ENCODE peak calls at places on chromosome 4, in six cellular contexts. R is globus pallidus; D is stimulated activated CD4-positive, alpha-beta T cell treated with anti-CD3 and anti-CD28 coated beads, Interleukin-15, amount 100 ng/mL, for 1 hour; J is fibroblast of lung; O is mesenchymal stem cell; Z is hypothalamus. T is an unnamed sample.

GRCh38 chr4:14111730-14112171 is 484.2 kb upstream of the BOD1L1 start:
- DNase-seq in R (no peak), D (no peak), J (peak), O (no peak), Z (no peak), T (no peak)

GRCh38 chr4:1462009-1462767 is 55.9 kb upstream of the NKX1-1 start:
- DNase-seq in R (no peak), D (no peak), J (no peak), O (no peak), Z (no peak), T (no peak)

GRCh38 chr4:60682901-60683300 is 517.2 kb upstream of the ADGRL3 start:
- DNase-seq in R (no peak), D (no peak), J (peak), O (no peak), Z (no peak), T (no peak)

GRCh38 chr4:8305851-8306361 is 36.4 kb downstream of the HTRA3 start:
- DNase-seq in R (no peak), D (no peak), J (no peak), O (no peak), Z (no peak), T (no peak)

GRCh38 chr4:31518796-31519250 is 798.7 kb downstream of the PCDH7 start:
- DNase-seq in R (no peak), D (no peak), J (peak), O (peak), Z (no peak), T (no peak)

GRCh38 chr4:87882861-87883260 is 50.1 kb downstream of the MEPE start:
- DNase-seq in R (no peak), D (no peak), J (no peak), O (no peak), Z (no peak), T (no peak)

GRCh38 chr4:40254961-40255721 is 58.3 kb downstream of the RHOH start:
- DNase-seq in R (peak), D (no peak), J (peak), O (peak), Z (no peak), T (no peak)

GRCh38 chr4:10461091-10461849 is 4.0 kb upstream of the ZNF518B start:
- DNase-seq in R (peak), D (peak), J (peak), O (peak), Z (peak), T (no peak)

GRCh38 chr4:56979674-56980073 is 978 bp downstream of the POLR2B start:
- DNase-seq in R (no peak), D (peak), J (no peak), O (peak), Z (no peak), T (no peak)

GRCh38 chr4:115850799-115851509 is 737.5 kb upstream of the NDST4 start:
- DNase-seq in R (no peak), D (no peak), J (no peak), O (no peak), Z (no peak), T (no peak)

GRCh38 chr4:156933633-156934258 is 37.9 kb downstream of the PDGFC start:
- DNase-seq in R (no peak), D (no peak), J (peak), O (peak), Z (no peak), T (no peak)

GRCh38 chr4:15756361-15756861 is 21.7 kb upstream of the CD38 start:
- DNase-seq in R (no peak), D (peak), J (peak), O (peak), Z (no peak), T (no peak)

GRCh38 chr4:5052424-5052702 is 1.1 kb downstream of the STK32B start:
- DNase-seq in R (no peak), D (no peak), J (no peak), O (no peak), Z (no peak), T (no peak)

GRCh38 chr4:29853843-29854242 is 866.3 kb upstream of the PCDH7 start:
- DNase-seq in R (no peak), D (no peak), J (no peak), O (no peak), Z (no peak), T (no peak)

GRCh38 chr4:128387600-128388351 is 100.2 kb upstream of the PGRMC2 start:
- DNase-seq in R (no peak), D (no peak), J (no peak), O (peak), Z (no peak), T (no peak)

GRCh38 chr4:28966982-28967381 is 1753.2 kb upstream of the PCDH7 start:
- DNase-seq in R (no peak), D (no peak), J (peak), O (peak), Z (no peak), T (no peak)

GRCh38 chr4:173424899-173425805 is 26.2 kb upstream of the SCRG1 start:
- DNase-seq in R (no peak), D (no peak), J (peak), O (peak), Z (no peak), T (no peak)

GRCh38 chr4:25969374-25969773 is 55.4 kb downstream of the SMIM20 start:
- DNase-seq in R (no peak), D (no peak), J (no peak), O (no peak), Z (no peak), T (no peak)

GRCh38 chr4:5988086-5988845 is 30.0 kb downstream of the C4orf50 start:
- DNase-seq in R (no peak), D (no peak), J (no peak), O (no peak), Z (no peak), T (no peak)

GRCh38 chr4:111605111-111605510 is 540.1 kb upstream of the FAM241A start:
- DNase-seq in R (no peak), D (no peak), J (no peak), O (no peak), Z (no peak), T (no peak)

GRCh38 chr4:23819041-23819511 is 70.8 kb downstream of the PPARGC1A start:
- DNase-seq in R (no peak), D (no peak), J (peak), O (peak), Z (no peak), T (no peak)

GRCh38 chr4:6697096-6697495 is 3.4 kb downstream of the S100P start:
- DNase-seq in R (no peak), D (no peak), J (no peak), O (no peak), Z (no peak), T (no peak)

GRCh38 chr4:26522478-26522877 is 32.2 kb upstream of the CCKAR start:
- DNase-seq in R (no peak), D (no peak), J (no peak), O (no peak), Z (no peak), T (no peak)

GRCh38 chr4:37653601-37654000 is 32.6 kb downstream of the RELL1 start:
- DNase-seq in R (no peak), D (no peak), J (no peak), O (no peak), Z (no peak), T (no peak)

GRCh38 chr4:103079621-103080020 is 3.1 kb upstream of the SLC9B2 start:
- DNase-seq in R (no peak), D (no peak), J (no peak), O (no peak), Z (no peak), T (no peak)

GRCh38 chr4:100870940-100871772 is 353.3 kb upstream of the EMCN start:
- DNase-seq in R (no peak), D (no peak), J (no peak), O (no peak), Z (no peak), T (no peak)

GRCh38 chr4:123398151-123398802 is 1.7 kb downstream of the SPRY1 start:
- DNase-seq in R (peak), D (peak), J (peak), O (peak), Z (peak), T (peak)

GRCh38 chr4:186755550-186756519 is 32.2 kb upstream of the FAT1 start:
- DNase-seq in R (no peak), D (no peak), J (no peak), O (no peak), Z (no peak), T (no peak)

GRCh38 chr4:38154681-38155588 is 194.7 kb downstream of the PTTG2 start:
- DNase-seq in R (peak), D (no peak), J (peak), O (no peak), Z (no peak), T (no peak)

T was measured in nucleus accumbens.